ENCODE peak calls at places on chromosome 12, in four cellular contexts. N, L, C and V are unnamed samples.

GRCh38 chr12:114743799-114744198 is 59.8 kb upstream of the TBX3 start:
- DNase-seq in N (no peak), L (no peak), C (no peak), V (no peak)

GRCh38 chr12:73589220-73589619 is 948.4 kb upstream of the ATXN7L3B start:
- DNase-seq in N (no peak), L (no peak), C (no peak), V (no peak)

GRCh38 chr12:89873745-89874144 is 165.1 kb upstream of the ATP2B1 start:
- DNase-seq in N (no peak), L (no peak), C (no peak), V (peak; percentile 52)

GRCh38 chr12:47139010-47139681 is 59.4 kb upstream of the AMIGO2 start:
- DNase-seq in N (no peak), L (no peak), C (no peak), V (no peak)

GRCh38 chr12:111368291-111368683 is 608 bp downstream of the PHETA1 start:
- DNase-seq in N (peak; percentile 43), L (peak; percentile 31), C (no peak), V (no peak)

GRCh38 chr12:117124421-117125274 is 25.4 kb upstream of the TESC start:
- DNase-seq in N (no peak), L (no peak), C (peak; percentile 28), V (no peak)

GRCh38 chr12:54277823-54278276 is 2.1 kb downstream of the CBX5 start:
- DNase-seq in N (no peak), L (no peak), C (no peak), V (no peak)

GRCh38 chr12:131832393-131833231 is 4.4 kb downstream of the MMP17 start:
- DNase-seq in N (no peak), L (no peak), C (no peak), V (peak; percentile 30)

GRCh38 chr12:90833228-90833627 is 121.7 kb downstream of the CCER1 start:
- DNase-seq in N (no peak), L (no peak), C (no peak), V (no peak)

GRCh38 chr12:57899010-57899662 is 42.2 kb upstream of the ATP23 start:
- DNase-seq in N (no peak), L (no peak), C (no peak), V (peak; percentile 81)

GRCh38 chr12:131829795-131830334 is 1.7 kb downstream of the MMP17 start:
- DNase-seq in N (no peak), L (peak; percentile 36), C (no peak), V (no peak)

GRCh38 chr12:11738450-11738849 is 89.0 kb downstream of the ETV6 start:
- DNase-seq in N (no peak), L (no peak), C (no peak), V (no peak)

GRCh38 chr12:18008642-18009041 is 81.4 kb downstream of the RERGL start:
- DNase-seq in N (no peak), L (no peak), C (no peak), V (no peak)

GRCh38 chr12:107655281-107656065 is 30.1 kb upstream of the PWP1 start:
- DNase-seq in N (no peak), L (no peak), C (no peak), V (no peak)

GRCh38 chr12:108313609-108314331 is 25.3 kb downstream of the CMKLR1 start:
- DNase-seq in N (no peak), L (no peak), C (peak; percentile 99), V (no peak)

GRCh38 chr12:14260011-14260993 is 105.2 kb upstream of the ATF7IP start:
- DNase-seq in N (peak; percentile 61), L (peak; percentile 93), C (peak; percentile 56), V (peak; percentile 93)

GRCh38 chr12:57090924-57091632 is 2.2 kb downstream of the NAB2 start:
- DNase-seq in N (no peak), L (no peak), C (no peak), V (no peak)

GRCh38 chr12:130714591-130715149 is 1.4 kb downstream of the RIMBP2 start:
- DNase-seq in N (no peak), L (peak; percentile 36), C (no peak), V (no peak)
- H2AFZ ChIP-seq in N (no peak overlapping the region), L (peak overlapping the region; percentile 22), C (no peak overlapping the region), V (no peak overlapping the region)

DNA sequence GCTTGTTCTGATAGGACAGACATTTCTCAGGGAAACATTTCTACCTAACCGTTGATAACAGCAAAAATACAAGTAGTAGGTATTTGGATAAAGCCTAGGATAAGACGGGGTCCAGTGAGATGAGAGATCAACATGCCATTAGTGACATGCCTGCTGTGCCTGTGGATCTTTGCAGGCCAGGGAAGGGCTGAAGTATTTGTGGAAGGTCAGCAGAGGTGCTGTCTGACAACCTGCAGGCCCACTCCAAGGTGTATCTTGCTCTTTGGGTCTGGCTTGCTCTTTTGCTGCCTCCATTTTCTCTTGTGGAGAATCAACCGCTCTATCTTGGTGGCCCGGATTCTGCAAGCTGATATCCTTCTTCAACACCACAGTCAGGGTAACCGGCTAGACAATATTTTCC is 46.7 kb downstream of the MSRB3 start:
- DNase-seq in N (no peak), L (no peak), C (no peak), V (no peak)
- H2AFZ ChIP-seq in N (no peak overlapping the region), L (no peak overlapping the region), C (no peak overlapping the region), V (no peak overlapping the region)

GRCh38 chr12:20264608-20265114 is 103.7 kb upstream of the PDE3A start:
- DNase-seq in N (no peak), L (peak; percentile 44), C (no peak), V (peak; percentile 6)

GRCh38 chr12:20259786-20260185 is 108.6 kb upstream of the PDE3A start:
- DNase-seq in N (no peak), L (no peak), C (no peak), V (no peak)

GRCh38 chr12:20260864-20261263 is 107.5 kb upstream of the PDE3A start:
- DNase-seq in N (no peak), L (no peak), C (no peak), V (no peak)

GRCh38 chr12:20257311-20257710 is 111.0 kb upstream of the PDE3A start:
- DNase-seq in N (no peak), L (no peak), C (no peak), V (no peak)

GRCh38 chr12:20262131-20262530 is 106.2 kb upstream of the PDE3A start:
- DNase-seq in N (no peak), L (peak; percentile 6), C (no peak), V (no peak)
- H2AFZ ChIP-seq in N (no peak overlapping the region), L (peak overlapping the region; percentile 4), C (no peak overlapping the region), V (no peak overlapping the region)

GRCh38 chr12:101596172-101596571 is 1.4 kb downstream of the MYBPC1 start:
- DNase-seq in N (no peak), L (peak; percentile 4), C (no peak), V (no peak)

GRCh38 chr12:101592448-101592847 is 2.3 kb upstream of the MYBPC1 start:
- DNase-seq in N (no peak), L (no peak), C (peak; percentile 48), V (no peak)

GRCh38 chr12:101592931-101593330 is 1.8 kb upstream of the MYBPC1 start:
- DNase-seq in N (no peak), L (no peak), C (no peak), V (no peak)

GRCh38 chr12:101597164-101597563 is 2.4 kb downstream of the MYBPC1 start:
- DNase-seq in N (no peak), L (no peak), C (no peak), V (no peak)

GRCh38 chr12:101594700-101595099 is at the start of gene MYBPC1:
- DNase-seq in N (no peak), L (peak; percentile 24), C (no peak), V (no peak)
- H2AFZ ChIP-seq in N (no peak within 1 kb of the TSS), L (no peak within 1 kb of the TSS), C (no peak within 1 kb of the TSS), V (no peak within 1 kb of the TSS)

GRCh38 chr12:78087363-78087675 is 256.6 kb downstream of the NAV3 start:
- DNase-seq in N (no peak), L (no peak), C (no peak), V (peak; percentile 19)
- H2AFZ ChIP-seq in N (no peak overlapping the region), L (no peak overlapping the region), C (no peak overlapping the region), V (no peak overlapping the region)

DNA sequence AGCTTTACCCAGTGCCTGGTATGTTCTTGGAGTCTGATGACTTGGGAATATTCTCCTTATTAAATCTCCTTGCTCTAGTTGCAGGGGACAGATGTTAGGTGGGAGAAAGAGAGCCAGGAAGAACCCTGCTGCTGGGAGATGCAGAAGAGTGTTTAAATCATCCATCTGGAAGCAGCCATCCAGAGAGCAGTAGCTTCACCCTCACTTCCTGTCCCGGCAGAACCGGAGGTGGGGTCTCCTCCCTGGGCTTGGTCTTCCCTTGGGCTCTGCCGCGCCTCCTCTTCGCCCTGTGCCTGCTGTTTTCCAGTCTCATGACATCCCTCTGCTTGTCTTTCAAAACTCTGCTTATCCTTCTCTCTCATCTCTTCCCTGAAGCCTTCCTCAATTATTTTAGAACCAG is 15.5 kb downstream of the B4GALNT3 start:
- DNase-seq in N (no peak), L (no peak), C (no peak), V (no peak)
- H2AFZ ChIP-seq in N (no peak overlapping the region), L (no peak overlapping the region), C (no peak overlapping the region), V (no peak overlapping the region)